ENCODE peak calls at places on chromosome 4, in seven cellular contexts. J, N, A, V, F, W and I are unnamed samples.

GRCh38 chr4:112951362-112951962 is 98.0 kb upstream of the ANK2 start:
- DNase-seq in J (no peak), V (peak), F (no peak), N (no peak), A (no peak), W (no peak), I (no peak)

GRCh38 chr4:109111031-109111430 is 191.4 kb downstream of the COL25A1 start:
- DNase-seq in N (no peak), V (no peak), W (no peak), J (no peak), A (no peak), F (no peak), I (no peak)

GRCh38 chr4:146567396-146567795 is 45.7 kb upstream of the SLC10A7 start:
- DNase-seq in A (no peak), W (no peak), V (peak), J (no peak), F (no peak), N (no peak), I (no peak)

GRCh38 chr4:123304151-123305021 is 92.2 kb upstream of the SPRY1 start:
- DNase-seq in J (no peak), N (no peak), F (no peak), A (no peak), W (peak), V (no peak), I (no peak)

GRCh38 chr4:134028411-134028810 is 173.2 kb downstream of the PABPC4L start:
- DNase-seq in N (no peak), V (no peak), A (no peak), F (no peak), J (no peak), W (no peak), I (no peak)

GRCh38 chr4:110119347-110119746 is 79.1 kb downstream of the ELOVL6 start:
- DNase-seq in V (no peak), J (peak), F (no peak), A (no peak), W (no peak), N (no peak), I (no peak)

GRCh38 chr4:125703443-125703842 is 388.7 kb downstream of the FAT4 start:
- DNase-seq in A (no peak), W (no peak), J (no peak), V (peak), N (no peak), F (no peak), I (no peak)

GRCh38 chr4:124997124-124997523 is 284.6 kb upstream of the ANKRD50 start:
- DNase-seq in N (no peak), F (no peak), V (no peak), W (no peak), A (no peak), J (no peak), I (no peak)

GRCh38 chr4:177175473-177175872 is 134.2 kb upstream of the NEIL3 start:
- DNase-seq in W (no peak), N (no peak), J (no peak), A (no peak), V (no peak), F (no peak), I (no peak)

GRCh38 chr4:108360857-108361820 is 192.4 kb upstream of the LEF1 start:
- DNase-seq in W (peak), A (no peak), F (peak), J (no peak), V (peak), N (no peak), I (no peak)

GRCh38 chr4:37244583-37245390 is at the start of gene NWD2:
- DNase-seq in W (no peak), V (no peak), A (no peak), F (no peak), J (no peak), N (no peak), I (no peak)

GRCh38 chr4:85474818-85475630 is at the start of gene ARHGAP24:
- DNase-seq in N (peak), V (peak), F (peak), J (peak), A (no peak), W (peak), I (peak)

GRCh38 chr4:184762100-184762499 is 28.2 kb upstream of the CENPU start:
- DNase-seq in A (peak), J (no peak), N (no peak), V (no peak), F (no peak), W (no peak), I (no peak)

GRCh38 chr4:159232465-159233106 is 129.7 kb downstream of the RAPGEF2 start:
- DNase-seq in F (no peak), V (no peak), N (no peak), A (no peak), J (no peak), W (no peak), I (no peak)

GRCh38 chr4:144709793-144710525 is 64.0 kb downstream of the HHIP start:
- DNase-seq in F (no peak), W (peak), V (peak), A (no peak), J (no peak), N (no peak), I (no peak)

GRCh38 chr4:100984901-100985300 is 362.4 kb downstream of the PPP3CA start:
- DNase-seq in F (peak), V (peak), N (no peak), W (no peak), J (no peak), A (no peak), I (no peak)

GRCh38 chr4:158566860-158567259 is 45.2 kb downstream of the RXFP1 start:
- DNase-seq in J (no peak), F (no peak), A (no peak), W (no peak), N (no peak), V (no peak), I (no peak)

DNA sequence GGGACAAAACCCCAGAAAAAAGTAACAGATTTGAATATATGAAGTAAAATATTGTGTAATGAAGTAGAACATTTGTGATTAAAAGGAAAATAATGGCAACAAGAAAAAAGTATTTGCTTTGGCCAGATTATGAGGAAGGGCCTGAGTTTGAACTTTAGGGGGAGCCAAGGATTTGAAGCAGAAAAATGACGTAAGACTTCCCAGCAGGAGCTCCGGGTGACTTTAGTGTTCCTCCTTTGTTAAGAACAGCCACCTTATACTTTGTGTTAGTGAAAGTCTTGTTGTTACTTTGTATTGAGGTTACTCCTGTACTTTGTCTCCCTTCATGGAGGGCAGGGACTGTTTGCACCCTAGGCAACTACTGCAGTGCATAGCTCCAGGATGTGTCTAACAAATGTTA is 41.1 kb downstream of the DCUN1D4 start:
- DNase-seq in W (no peak), A (no peak), F (no peak), V (no peak), J (no peak), N (no peak), I (no peak)
- TF ChIP-seq CTCF in W (no peak), A (no peak), F (no peak), V (no peak), J (no peak), N (no peak), I (no peak)

GRCh38 chr4:620851-621261 is 4.5 kb upstream of the PDE6B start:
- DNase-seq in V (no peak), F (no peak), W (no peak), A (no peak), J (no peak), N (no peak), I (no peak)
- TF ChIP-seq CTCF in V (no peak), F (no peak), W (no peak), A (no peak), J (no peak), N (no peak), I (no peak)

DNA sequence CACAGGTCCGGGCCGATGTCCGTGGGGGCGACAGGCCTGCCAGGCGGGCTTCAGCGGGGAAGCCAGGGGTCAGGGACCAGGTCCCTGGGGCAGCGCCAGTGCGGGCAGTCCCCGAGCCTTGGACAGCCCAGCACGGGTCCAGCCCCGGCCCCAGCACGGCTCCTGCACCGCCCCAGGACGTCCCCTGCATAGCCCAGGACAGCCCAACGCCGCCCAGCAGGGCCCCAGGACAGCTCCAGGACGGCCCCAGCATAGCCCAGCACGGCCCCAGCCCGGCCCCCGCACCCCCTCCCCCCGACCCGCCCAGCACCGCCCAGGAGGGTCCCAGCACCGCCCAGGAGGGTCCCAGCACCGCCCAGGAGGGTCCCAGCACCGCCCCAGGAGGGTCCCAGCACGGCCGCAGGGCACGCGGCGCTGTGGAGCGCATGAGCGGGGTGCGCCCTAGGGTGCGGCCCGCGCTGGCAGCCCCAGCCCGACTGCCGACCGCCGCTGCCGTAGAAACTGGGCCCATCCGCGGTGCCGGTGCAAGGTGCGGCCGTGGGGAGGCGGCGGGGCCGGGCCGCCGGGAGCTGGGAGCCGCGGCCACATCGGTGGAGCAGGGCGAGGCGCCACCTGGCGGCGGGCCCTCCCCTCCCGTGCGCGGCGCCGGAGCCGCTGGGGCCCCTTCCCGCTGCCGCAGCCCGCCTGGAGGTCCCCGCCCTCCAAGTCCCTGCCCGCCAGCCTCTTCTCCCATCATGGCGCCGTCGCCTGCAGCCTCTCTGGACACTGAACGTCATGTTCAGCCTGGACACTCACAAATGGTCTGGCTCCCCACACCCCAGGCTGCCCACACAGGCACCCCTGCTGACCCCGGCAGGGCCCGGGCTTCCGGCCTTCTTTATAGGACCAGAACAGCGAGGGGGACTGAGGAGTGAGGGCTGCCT is 106.8 kb upstream of the NKX1-1 start:
- DNase-seq in V (no peak), N (peak), J (peak), W (no peak), A (peak), F (no peak), I (no peak)
- TF ChIP-seq CTCF in V (no peak), N (peak), J (peak), W (peak), A (peak), F (no peak), I (no peak)

GRCh38 chr4:104063341-104063740 is 343.6 kb upstream of the TACR3 start:
- DNase-seq in A (no peak), W (no peak), F (no peak), V (no peak), N (no peak), J (no peak), I (no peak)
- TF ChIP-seq CTCF in A (no peak), W (no peak), F (no peak), V (no peak), N (no peak), J (no peak), I (no peak)